ENCODE peak calls at places on chromosome 16, in seven cellular contexts. S is cardiac fibroblast, K is neuronal stem cell, W is BJ, V is colonic mucosa, A is fibroblast of lung, R is HAP-1. T is an unnamed sample.

GRCh38 chr16:56860226-56861020 is 4.6 kb upstream of the SLC12A3 start:
- DNase-seq in S (no peak), A (peak), V (no peak), K (no peak), W (no peak), R (no peak), T (no peak)

GRCh38 chr16:26177438-26177837 is 485.7 kb downstream of the HS3ST4 start:
- DNase-seq in W (no peak), A (no peak), R (no peak), V (no peak), K (no peak), S (no peak), T (no peak)

GRCh38 chr16:57653936-57654335 is 14.2 kb upstream of the ADGRG3 start:
- DNase-seq in V (no peak), R (no peak), K (no peak), S (peak), A (no peak), W (no peak), T (no peak)

GRCh38 chr16:85613609-85614337 is 651 bp downstream of the GSE1 start:
- DNase-seq in K (no peak), V (peak), W (no peak), S (peak), R (peak), A (peak), T (no peak)

GRCh38 chr16:66399930-66400329 is 27.2 kb upstream of the BEAN1 start:
- DNase-seq in K (no peak), V (no peak), R (peak), A (no peak), W (no peak), S (peak), T (no peak)

GRCh38 chr16:66247516-66248089 is 118.9 kb upstream of the CDH5 start:
- DNase-seq in S (peak), V (no peak), K (no peak), A (peak), R (no peak), W (no peak), T (no peak)

GRCh38 chr16:59573528-59574271 is 839.6 kb upstream of the GOT2 start:
- DNase-seq in K (no peak), A (peak), S (peak), V (no peak), W (no peak), R (no peak), T (peak)

GRCh38 chr16:75647138-75647491 is 350 bp downstream of the KARS1 start:
- DNase-seq in V (no peak), S (no peak), W (no peak), K (no peak), A (no peak), R (no peak), T (no peak)

GRCh38 chr16:81442220-81442908 is 2.2 kb upstream of the CMIP start:
- DNase-seq in K (no peak), A (no peak), V (no peak), W (no peak), R (no peak), S (no peak), T (no peak)

GRCh38 chr16:65061263-65061662 is 60.6 kb downstream of the CDH11 start:
- DNase-seq in S (no peak), V (no peak), A (no peak), K (no peak), W (no peak), R (no peak), T (no peak)
- H3K4me3 ChIP-seq in S (no peak), V (no peak), A (no peak), K (no peak), W (no peak), R (no peak), T (no peak)

GRCh38 chr16:68273896-68274295 is 9.6 kb downstream of the SLC7A6 start:
- DNase-seq in K (no peak), S (no peak), A (no peak), V (no peak), R (no peak), W (no peak), T (no peak)

GRCh38 chr16:68274441-68274840 is 10.1 kb downstream of the SLC7A6 start:
- DNase-seq in W (no peak), V (no peak), S (no peak), A (no peak), R (no peak), K (no peak), T (no peak)

GRCh38 chr16:68276223-68276622 is 11.9 kb downstream of the SLC7A6 start:
- DNase-seq in K (no peak), A (no peak), W (no peak), S (no peak), R (no peak), V (no peak), T (no peak)

GRCh38 chr16:68273459-68273858 is 9.1 kb downstream of the SLC7A6 start:
- DNase-seq in V (no peak), S (no peak), A (no peak), W (no peak), K (no peak), R (no peak), T (no peak)

DNA sequence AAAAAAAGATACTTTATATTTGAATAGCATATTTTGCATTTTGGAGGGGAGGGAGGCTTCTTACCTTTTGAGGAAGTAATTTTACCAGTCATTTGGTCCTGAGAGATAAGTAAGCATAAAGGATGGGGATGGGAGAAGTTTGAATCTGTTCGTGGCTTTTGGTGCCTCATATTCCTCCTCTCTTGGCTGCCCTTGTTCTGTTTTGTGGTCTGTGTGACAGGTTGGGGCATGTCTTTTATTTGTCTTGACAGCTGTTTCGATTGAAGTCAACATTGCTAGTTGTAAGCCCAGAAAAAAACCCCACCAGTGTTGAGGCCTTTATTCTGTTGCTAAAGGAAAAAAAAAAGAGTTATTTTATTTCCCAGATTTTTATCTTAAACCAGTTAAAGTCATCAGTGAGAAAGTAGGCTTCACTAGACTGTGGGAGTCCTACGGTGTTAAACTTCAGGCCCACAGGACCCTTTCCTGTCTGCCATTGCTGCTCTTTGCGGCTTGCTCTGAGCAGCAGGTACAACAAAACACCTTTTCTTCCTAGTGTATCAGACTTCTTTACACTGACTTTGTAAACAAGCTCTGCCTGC is 11.4 kb downstream of the SLC7A6 start:
- DNase-seq in S (no peak), W (no peak), V (no peak), K (no peak), R (no peak), A (no peak), T (no peak)
- H3K4me3 ChIP-seq in S (no peak), W (no peak), V (no peak), K (no peak), R (no peak), A (no peak), T (no peak)

DNA sequence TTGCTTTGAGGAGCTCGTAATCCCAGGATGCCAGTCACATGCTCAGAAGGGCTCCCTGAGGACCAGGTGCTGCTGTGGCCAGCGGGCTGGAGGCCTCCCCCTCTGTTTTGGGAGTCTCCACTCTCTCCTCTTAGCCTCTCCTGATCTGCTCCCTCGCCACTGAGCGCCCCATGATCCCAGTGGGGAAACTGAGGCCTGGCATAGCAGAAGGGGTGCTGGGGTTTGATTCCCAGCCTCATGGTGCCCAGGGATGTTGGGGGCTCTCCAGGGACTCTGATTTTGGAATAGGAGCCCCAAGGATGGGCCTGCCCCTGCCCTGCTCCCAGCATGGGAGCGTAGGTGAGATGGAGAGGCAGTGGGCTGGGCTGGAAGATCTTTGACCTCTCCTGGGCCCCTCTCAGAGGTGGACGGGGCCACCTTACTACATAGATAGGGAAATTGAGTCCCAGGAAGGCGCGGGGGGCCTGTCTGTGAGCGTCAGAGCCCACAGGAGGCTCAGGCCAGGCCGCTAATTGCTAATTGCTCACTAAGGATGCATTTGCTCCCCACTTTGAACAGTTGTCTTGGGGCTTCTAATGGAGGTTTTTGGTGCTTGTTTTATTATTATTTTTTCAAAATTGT is 525 bp upstream of the ADCY7 start:
- DNase-seq in W (no peak), A (no peak), R (no peak), S (no peak), K (no peak), V (peak), T (no peak)
- H3K4me3 ChIP-seq in W (no peak), A (peak), R (no peak), S (peak), K (no peak), V (peak), T (no peak)

GRCh38 chr16:46884513-46885293 is 541 bp downstream of the GPT2 start:
- DNase-seq in W (no peak), V (no peak), A (peak), K (peak), R (peak), S (peak), T (no peak)

GRCh38 chr16:46883690-46884512 is at the start of gene GPT2:
- DNase-seq in R (peak), V (peak), W (peak), A (peak), S (peak), K (peak), T (peak)

GRCh38 chr16:46883353-46883689 is 841 bp upstream of the GPT2 start:
- DNase-seq in K (no peak), W (no peak), S (no peak), V (peak), R (no peak), A (no peak), T (no peak)

GRCh38 chr16:46882304-46882939 is 1.7 kb upstream of the GPT2 start:
- DNase-seq in S (no peak), W (no peak), K (no peak), A (no peak), V (no peak), R (no peak), T (no peak)

DNA sequence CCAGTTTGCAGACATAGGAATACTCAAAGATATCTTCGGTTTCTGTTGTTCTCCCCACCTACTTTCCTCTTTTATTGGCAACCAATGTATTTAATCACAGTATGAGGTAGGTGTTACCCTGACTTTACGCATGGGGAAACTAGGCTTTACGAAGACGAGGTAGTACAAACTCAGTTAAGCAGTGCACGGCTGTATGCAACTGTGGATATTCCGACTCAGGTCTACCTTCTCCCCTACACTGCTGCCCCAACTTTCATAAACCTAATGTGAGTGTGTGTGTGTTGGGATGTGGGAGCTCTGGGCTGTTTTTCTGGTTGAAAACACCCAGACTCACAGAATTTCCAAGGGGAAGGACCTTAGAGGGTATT is 1.2 kb upstream of the GPT2 start:
- DNase-seq in V (no peak), A (no peak), R (no peak), W (no peak), K (no peak), S (no peak), T (no peak)
- H3K4me3 ChIP-seq in V (no peak), A (no peak), R (no peak), W (no peak), K (no peak), S (no peak), T (no peak)

DNA sequence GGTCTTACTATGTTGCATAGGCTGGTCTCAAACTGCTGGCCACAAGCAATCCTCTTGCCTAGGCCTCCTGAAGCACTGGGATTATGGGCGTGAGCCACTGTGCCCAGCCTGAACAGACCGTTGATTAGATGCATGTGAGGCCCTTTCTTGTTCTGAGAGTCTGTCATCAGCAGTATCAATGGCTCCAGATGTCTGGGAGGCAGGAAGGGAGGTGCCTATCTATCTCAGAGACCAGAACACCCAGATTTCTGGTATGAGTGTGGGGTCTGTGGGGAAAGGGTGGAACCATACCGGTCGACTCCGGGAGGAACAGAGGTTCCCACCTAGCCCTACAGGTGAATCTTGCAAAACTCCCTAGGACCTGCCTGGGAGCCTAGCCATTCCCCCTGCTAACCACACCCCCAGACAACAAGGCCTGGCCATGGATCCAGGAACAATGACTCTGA is 71.7 kb downstream of the PRKCB start:
- DNase-seq in S (no peak), W (no peak), A (no peak), K (no peak), R (no peak), V (no peak), T (no peak)
- H3K4me3 ChIP-seq in S (no peak), W (no peak), A (no peak), K (no peak), R (no peak), V (no peak), T (no peak)

GRCh38 chr16:28188085-28188916 is 23.5 kb downstream of the XPO6 start:
- DNase-seq in V (no peak), A (no peak), K (no peak), R (no peak), W (no peak), S (no peak), T (no peak)
- H3K4me3 ChIP-seq in V (no peak), A (no peak), K (no peak), R (no peak), W (no peak), S (no peak), T (no peak)

GRCh38 chr16:88471575-88471974 is 18.5 kb downstream of the ZFPM1 start:
- DNase-seq in V (no peak), W (no peak), K (no peak), R (no peak), S (no peak), A (no peak), T (no peak)

GRCh38 chr16:88473666-88474534 is 20.8 kb downstream of the ZFPM1 start:
- DNase-seq in K (no peak), A (peak), W (no peak), S (peak), V (no peak), R (no peak), T (no peak)

GRCh38 chr16:88471115-88471514 is 18.0 kb downstream of the ZFPM1 start:
- DNase-seq in A (no peak), S (no peak), V (no peak), R (no peak), W (no peak), K (no peak), T (no peak)

GRCh38 chr16:88472042-88472441 is 19.0 kb downstream of the ZFPM1 start:
- DNase-seq in V (no peak), S (no peak), A (no peak), R (no peak), K (no peak), W (no peak), T (no peak)

GRCh38 chr16:88472637-88473205 is 19.6 kb downstream of the ZFPM1 start:
- DNase-seq in V (no peak), R (no peak), W (no peak), K (no peak), A (no peak), S (peak), T (no peak)
- H3K4me3 ChIP-seq in V (no peak), R (no peak), W (no peak), K (no peak), A (no peak), S (no peak), T (no peak)

DNA sequence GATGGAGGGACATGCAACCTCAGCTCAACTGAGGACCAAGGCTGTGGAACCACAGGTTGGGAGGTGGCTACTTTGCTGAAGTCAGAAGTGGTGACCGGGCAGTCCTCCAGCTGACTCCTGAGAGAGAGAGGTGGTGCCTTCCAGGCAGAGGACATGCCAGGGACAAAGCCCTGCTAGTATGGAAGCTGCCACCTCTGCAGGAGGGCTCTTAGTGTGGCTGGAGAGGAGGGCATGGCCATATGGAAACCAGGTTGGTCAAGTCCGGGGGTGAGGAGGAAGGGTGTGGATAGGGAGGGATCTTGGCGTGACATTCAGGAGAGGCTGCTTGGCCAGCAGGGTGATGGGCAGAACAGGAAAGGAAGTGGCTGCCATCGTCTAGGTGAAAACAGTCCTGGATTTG is 5.7 kb downstream of the C16orf86 start:
- DNase-seq in S (no peak), R (no peak), A (no peak), W (no peak), V (no peak), K (no peak), T (no peak)
- H3K4me3 ChIP-seq in S (no peak), R (no peak), A (no peak), W (no peak), V (no peak), K (no peak), T (no peak)